ENCODE peak calls at places on chromosomes 4 and X, in eight cellular contexts. K is progenitor cell of endocrine pancreas, D is left lung, Z is neural crest cell, P is adrenal gland, X is endothelial cell, Y is right atrium auricular region, U is ovary. I is an unnamed sample.

GRCh38 chrX:31178064-31178768 is 106.4 kb upstream of the FTHL17 start:
- DNase-seq in K (no peak), D (no peak), Z (no peak), P (no peak), X (no peak), Y (no peak), U (no peak), I (no peak)

GRCh38 chr4:160238790-160239189 is 1135.9 kb downstream of the RAPGEF2 start:
- DNase-seq in K (no peak), D (no peak), Z (no peak), P (no peak), X (no peak), Y (no peak), U (no peak), I (no peak)

GRCh38 chr4:147587061-147587460 is 30.1 kb upstream of the TMEM184C start:
- DNase-seq in K (no peak), D (no peak), Z (no peak), P (no peak), X (no peak), Y (no peak), U (no peak), I (no peak)

GRCh38 chr4:38133711-38134480 is 173.7 kb downstream of the PTTG2 start:
- DNase-seq in K (no peak), D (no peak), Z (no peak), P (no peak), X (no peak), Y (no peak), U (no peak), I (no peak)

GRCh38 chr4:36771411-36772153 is 473.0 kb upstream of the NWD2 start:
- DNase-seq in K (no peak), D (no peak), Z (no peak), P (no peak), X (no peak), Y (no peak), U (no peak), I (no peak)

GRCh38 chrX:16711219-16712115 is 1.0 kb downstream of the CTPS2 start:
- DNase-seq in K (no peak), D (no peak), Z (peak), P (no peak), X (no peak), Y (no peak), U (no peak), I (peak)

GRCh38 chrX:155334486-155335316 is at the start of gene CLIC2:
- DNase-seq in K (no peak), D (peak), Z (no peak), P (peak), X (no peak), Y (peak), U (no peak), I (no peak)

GRCh38 chrX:54807524-54808108 is at the start of gene MAGED2:
- DNase-seq in K (no peak), D (no peak), Z (no peak), P (peak), X (peak), Y (no peak), U (peak), I (no peak)

GRCh38 chr4:167943872-167944505 is 148.3 kb upstream of the ANXA10 start:
- DNase-seq in K (no peak), D (no peak), Z (no peak), P (no peak), X (no peak), Y (no peak), U (no peak), I (no peak)

GRCh38 chr4:106277140-106277680 is 38.8 kb downstream of the TBCK start:
- DNase-seq in K (no peak), D (no peak), Z (no peak), P (no peak), X (no peak), Y (no peak), U (no peak), I (no peak)

DNA sequence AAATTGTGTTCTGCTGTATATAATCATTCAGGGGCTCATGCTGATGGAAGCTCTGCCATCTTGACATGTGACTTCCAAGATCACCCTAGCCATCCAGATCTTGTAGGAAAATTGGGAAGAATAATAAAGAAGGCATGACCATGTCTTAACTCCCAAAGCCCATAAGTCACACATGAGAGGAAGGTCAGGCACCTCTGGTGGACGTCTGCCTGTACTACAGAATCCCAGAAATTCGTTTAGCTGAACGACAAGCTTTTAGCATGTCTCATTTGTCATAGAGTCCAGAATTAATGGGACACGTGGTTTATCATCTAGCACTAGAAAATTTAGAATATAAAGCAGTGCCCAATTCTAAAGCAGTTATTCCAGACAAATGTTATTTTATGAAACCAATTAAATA is 212.7 kb downstream of the CENPC start:
- DNase-seq in K (no peak), D (no peak), Z (peak), P (peak), X (peak), Y (no peak), U (no peak), I (no peak)
- TF ChIP-seq CTCF in K (peak), D (no peak), Z (peak), P (peak), X (peak), Y (no peak), U (no peak), I (peak)

DNA sequence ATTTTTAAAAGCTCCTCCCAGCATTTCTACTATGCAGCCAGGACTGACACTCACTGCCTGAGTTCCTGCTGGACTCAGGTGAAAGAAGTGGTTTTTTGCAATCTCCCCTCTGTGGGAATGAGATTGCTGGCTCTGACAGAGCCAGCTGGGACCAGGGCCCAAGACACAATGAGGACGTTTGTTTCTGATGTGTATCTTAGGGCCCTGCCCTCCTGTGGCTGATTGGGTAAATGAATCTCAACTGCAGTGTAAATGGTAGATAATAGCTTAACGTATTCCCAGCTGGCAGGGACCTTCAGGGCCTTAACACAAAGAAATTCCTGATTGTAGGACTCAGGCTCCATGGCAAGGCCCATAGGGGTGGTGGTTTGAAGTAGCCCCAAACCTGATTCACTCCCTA is 85.8 kb upstream of the PRPS1 start:
- DNase-seq in K (no peak), D (no peak), Z (peak), P (peak), X (no peak), Y (no peak), U (no peak), I (no peak)
- TF ChIP-seq CTCF in K (peak), D (no peak), Z (peak), P (no peak), X (no peak), Y (no peak), U (no peak), I (no peak)

GRCh38 chr4:145180298-145181090 is at the start of gene OTUD4:
- DNase-seq in K (peak), D (peak), Z (peak), P (peak), X (peak), Y (peak), U (peak), I (peak)
- TF ChIP-seq CTCF in K (peak), D (no peak), Z (peak), P (peak), X (no peak), Y (no peak), U (no peak), I (no peak)

GRCh38 chrX:45749375-45749774 is 548.7 kb upstream of the DIPK2B start:
- DNase-seq in K (no peak), D (no peak), Z (no peak), P (no peak), X (no peak), Y (no peak), U (no peak), I (no peak)
- TF ChIP-seq CTCF in K (peak), D (no peak), Z (no peak), P (peak), X (no peak), Y (no peak), U (no peak), I (no peak)

DNA sequence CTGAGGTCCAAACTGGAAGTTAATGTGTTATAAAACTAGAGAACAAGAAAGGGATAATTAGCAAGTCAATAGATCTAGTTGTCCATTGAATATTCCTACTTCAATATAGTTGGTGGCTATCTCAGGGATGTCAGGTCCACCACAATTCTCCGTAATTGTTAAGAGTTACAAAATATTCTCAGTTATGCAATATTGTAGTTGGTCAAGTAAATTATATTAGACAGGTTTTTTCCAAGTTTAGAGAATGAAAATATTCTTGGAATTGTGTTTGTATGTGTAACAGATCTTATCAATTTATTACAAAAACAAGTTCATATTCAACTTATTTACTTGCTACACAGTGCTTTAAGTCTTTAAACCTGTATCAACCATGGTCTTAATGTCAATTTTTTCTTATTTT is 547.4 kb downstream of the SPRY1 start:
- DNase-seq in K (no peak), D (no peak), Z (no peak), P (no peak), X (no peak), Y (no peak), U (no peak), I (no peak)
- TF ChIP-seq CTCF in K (no peak), D (no peak), Z (no peak), P (no peak), X (no peak), Y (no peak), U (no peak), I (no peak)

GRCh38 chr4:97720869-97721432 is 422.3 kb downstream of the STPG2 start:
- DNase-seq in K (no peak), D (no peak), Z (no peak), P (no peak), X (no peak), Y (no peak), U (no peak), I (no peak)
- TF ChIP-seq CTCF in K (peak), D (no peak), Z (peak), P (no peak), X (peak), Y (no peak), U (no peak), I (no peak)

DNA sequence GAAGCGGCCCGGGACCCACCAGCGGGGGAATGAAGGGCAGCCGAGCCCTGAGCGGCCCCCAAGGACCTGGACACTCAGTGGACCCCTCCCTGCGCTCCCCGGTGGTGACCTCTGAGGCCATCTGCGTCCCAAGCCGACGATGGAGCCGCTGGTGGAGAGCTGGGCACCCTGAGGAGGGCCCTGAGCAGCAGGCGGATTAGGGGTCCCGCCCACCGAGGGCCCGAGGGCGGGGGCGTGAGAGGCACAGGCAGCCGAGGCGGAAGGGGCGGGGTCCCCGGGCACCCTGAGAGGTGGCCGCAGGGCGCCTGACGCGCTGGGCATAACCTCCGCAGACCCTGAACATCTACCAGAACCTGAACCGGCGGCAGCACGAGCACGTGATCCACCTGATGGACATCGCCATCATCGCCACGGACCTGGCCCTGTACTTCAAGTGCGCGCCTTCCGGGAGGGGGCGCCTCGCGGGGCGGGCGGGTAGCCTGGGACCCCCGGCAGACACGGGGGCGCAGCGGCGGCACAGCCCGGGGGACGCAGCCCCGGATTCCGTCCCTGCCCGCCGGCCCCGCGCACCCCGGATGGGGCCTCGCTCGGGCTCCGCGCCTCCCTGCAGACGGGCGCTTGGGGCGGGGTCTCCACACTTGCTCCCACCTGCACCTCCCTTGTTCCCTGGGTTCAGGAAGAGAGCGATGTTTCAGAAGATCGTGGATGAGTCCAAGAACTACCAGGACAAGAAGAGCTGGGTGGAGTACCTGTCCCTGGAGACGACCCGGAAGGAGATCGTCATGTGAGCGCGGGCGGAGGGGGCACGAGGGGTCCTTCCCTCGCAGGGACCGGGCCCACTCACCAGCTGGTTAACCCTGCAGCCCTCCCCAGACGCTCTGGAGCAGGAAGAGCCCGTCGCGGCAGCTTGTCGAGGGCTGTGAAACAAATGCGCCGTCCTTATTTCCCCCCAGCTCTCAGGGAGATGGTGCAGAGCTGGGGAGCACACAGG is 10.3 kb downstream of the ATP5ME start:
- DNase-seq in K (peak), D (peak), Z (no peak), P (peak), X (peak), Y (no peak), U (peak), I (no peak)
- TF ChIP-seq CTCF in K (peak), D (no peak), Z (no peak), P (no peak), X (no peak), Y (no peak), U (no peak), I (no peak)

I was measured in mesothelial cell of epicardium.